ENCODE peak calls at places on chromosomes 11 and 22, in seven cellular contexts. L, A, G, Q, W, B and E are unnamed samples.

GRCh38 chr11:114159320-114159719 is 99.8 kb downstream of the ZBTB16 start:
- DNase-seq in A (no peak), L (peak), B (no peak), W (no peak), G (no peak), Q (no peak), E (no peak)

GRCh38 chr22:35384973-35385588 is 4.2 kb downstream of the HMOX1 start:
- DNase-seq in W (no peak), B (no peak), Q (no peak), A (no peak), G (no peak), L (no peak), E (no peak)

GRCh38 chr11:60717956-60718355 is 6.6 kb upstream of the MS4A18 start:
- DNase-seq in B (no peak), Q (no peak), A (no peak), G (no peak), L (no peak), W (no peak), E (no peak)

GRCh38 chr11:101458161-101458560 is 125.6 kb downstream of the TRPC6 start:
- DNase-seq in A (no peak), G (no peak), Q (no peak), B (no peak), L (no peak), W (no peak), E (no peak)

GRCh38 chr11:33383075-33383919 is 126.1 kb downstream of the HIPK3 start:
- DNase-seq in Q (no peak), G (no peak), L (no peak), B (no peak), W (no peak), A (no peak), E (no peak)

GRCh38 chr11:76793834-76794291 is 10.7 kb downstream of the TSKU start:
- DNase-seq in A (peak), W (no peak), L (no peak), G (no peak), B (peak), Q (no peak), E (no peak)

GRCh38 chr22:38519453-38520250 is 13.5 kb upstream of the DDX17 start:
- DNase-seq in G (no peak), W (no peak), L (no peak), Q (no peak), A (no peak), B (no peak), E (no peak)

GRCh38 chr11:17772704-17773600 is 38.4 kb downstream of the KCNC1 start:
- DNase-seq in G (no peak), A (no peak), L (no peak), W (no peak), B (no peak), Q (no peak), E (no peak)

GRCh38 chr11:112113539-112114457 is 27.1 kb downstream of the SDHD start:
- DNase-seq in A (peak), G (peak), Q (no peak), L (peak), W (peak), B (peak), E (peak)

GRCh38 chr11:131850507-131850906 is 480.1 kb downstream of the NTM start:
- DNase-seq in W (no peak), Q (no peak), B (no peak), L (no peak), G (no peak), A (no peak), E (no peak)

GRCh38 chr11:130699561-130699960 is 216.7 kb downstream of the SNX19 start:
- DNase-seq in A (no peak), G (no peak), W (no peak), L (no peak), B (no peak), Q (no peak), E (no peak)

GRCh38 chr22:24445481-24446290 is 18.3 kb downstream of the ADORA2A start:
- DNase-seq in G (no peak), B (no peak), Q (no peak), L (no peak), W (no peak), A (peak), E (no peak)

GRCh38 chr22:40326905-40327735 is 19.2 kb upstream of the ADSL start:
- DNase-seq in A (peak), G (no peak), L (no peak), W (no peak), Q (no peak), B (no peak), E (no peak)

GRCh38 chr11:74307409-74307808 is 4.0 kb downstream of the P4HA3 start:
- DNase-seq in Q (no peak), L (no peak), A (no peak), B (no peak), G (no peak), W (no peak), E (no peak)